ENCODE peak calls at places on chromosomes 7 and 10, in seven cellular contexts. M is transverse colon, Y is A673, E is uterus, P is IMR-90, L is heart right ventricle, B is Panc1. W is an unnamed sample. For H3K4me1, the result is how much of the 10 kb centered on the place peaks cover.

GRCh38 chr10:59513558-59513957 is 151.2 kb upstream of the FAM13C start:
- DNase-seq in M (no peak), Y (peak), E (no peak), P (peak), L (no peak), B (no peak), W (no peak)

GRCh38 chr7:75772081-75773077 is at the start of gene CCL26:
- DNase-seq in M (peak), Y (no peak), E (peak), P (peak), L (peak), B (peak), W (peak)

GRCh38 chr7:22783421-22783820 is 39.2 kb downstream of the TOMM7 start:
- DNase-seq in M (no peak), Y (no peak), E (no peak), P (peak), L (no peak), B (no peak), W (no peak)

GRCh38 chr7:159280008-159280407 is 135.3 kb upstream of the VIPR2 start:
- DNase-seq in M (no peak), Y (no peak), E (no peak), P (no peak), L (no peak), B (no peak), W (no peak)

GRCh38 chr7:87598234-87599009 is 2.3 kb downstream of the ABCB1 start:
- DNase-seq in M (no peak), Y (no peak), E (no peak), P (no peak), L (no peak), B (no peak), W (no peak)

GRCh38 chr7:159197066-159197975 is 52.7 kb upstream of the VIPR2 start:
- DNase-seq in M (peak), Y (peak), E (peak), P (no peak), L (peak), B (no peak), W (no peak)

GRCh38 chr7:73978681-73979563 is 49.1 kb upstream of the ELN start:
- DNase-seq in M (peak), Y (peak), E (peak), P (no peak), L (peak), B (peak), W (peak)

GRCh38 chr10:31318382-31318853 is 598 bp upstream of the ZEB1 start:
- DNase-seq in M (no peak), Y (no peak), E (peak), P (peak), L (peak), B (no peak), W (peak)

GRCh38 chr10:30176182-30176581 is 116.8 kb upstream of the JCAD start:
- DNase-seq in M (no peak), Y (no peak), E (no peak), P (peak), L (no peak), B (no peak), W (no peak)

GRCh38 chr10:115989621-115990020 is 283.4 kb downstream of the GFRA1 start:
- DNase-seq in M (no peak), Y (no peak), E (no peak), P (peak), L (no peak), B (no peak), W (no peak)

GRCh38 chr10:72375585-72375984 is 20.9 kb upstream of the DNAJB12 start:
- DNase-seq in M (no peak), Y (no peak), E (no peak), P (no peak), L (no peak), B (no peak), W (no peak)

GRCh38 chr7:2934211-2934731 is 90.2 kb upstream of the GNA12 start:
- DNase-seq in M (no peak), Y (no peak), E (no peak), P (peak), L (no peak), B (no peak), W (no peak)

GRCh38 chr10:101310528-101311439 is 43.2 kb upstream of the BTRC start:
- DNase-seq in M (no peak), Y (no peak), E (no peak), P (no peak), L (peak), B (no peak), W (peak)

GRCh38 chr10:113661332-113661731 is 2.5 kb downstream of the NRAP start:
- DNase-seq in M (no peak), Y (no peak), E (no peak), P (no peak), L (no peak), B (no peak), W (no peak)

GRCh38 chr10:34319197-34319846 is 495.8 kb downstream of the PARD3 start:
- DNase-seq in M (peak), Y (peak), E (peak), P (peak), L (peak), B (no peak), W (no peak)

GRCh38 chr7:48045205-48045765 is 9.9 kb downstream of the C7orf57 start:
- DNase-seq in M (no peak), Y (no peak), E (no peak), P (no peak), L (no peak), B (no peak), W (no peak)

GRCh38 chr7:42097756-42098155 is 139.3 kb downstream of the GLI3 start:
- DNase-seq in M (no peak), Y (peak), E (no peak), P (peak), L (no peak), B (no peak), W (no peak)

GRCh38 chr7:106201176-106201575 is 83.6 kb downstream of the NAMPT start:
- DNase-seq in M (no peak), Y (no peak), E (no peak), P (no peak), L (no peak), B (no peak), W (no peak)

GRCh38 chr7:98284335-98285036 is 3.0 kb downstream of the BRI3 start:
- DNase-seq in M (peak), Y (no peak), E (peak), P (peak), L (peak), B (no peak), W (peak)

GRCh38 chr10:114548662-114549061 is 109.4 kb downstream of the ABLIM1 start:
- DNase-seq in M (peak), Y (no peak), E (peak), P (peak), L (no peak), B (no peak), W (no peak)

GRCh38 chr10:62661143-62661542 is 143.4 kb upstream of the ADO start:
- DNase-seq in M (no peak), Y (no peak), E (no peak), P (no peak), L (no peak), B (no peak), W (no peak)

GRCh38 chr7:70614237-70614984 is 517.5 kb upstream of the GALNT17 start:
- DNase-seq in M (peak), Y (peak), E (peak), P (peak), L (peak), B (no peak), W (peak)

GRCh38 chr7:104962781-104963180 is 51.2 kb upstream of the KMT2E start:
- DNase-seq in M (no peak), Y (no peak), E (no peak), P (no peak), L (no peak), B (no peak), W (no peak)
- H3K27ac ChIP-seq in M (peak), Y (no peak), E (peak), P (no peak), L (no peak), B (no peak), W (no peak)

DNA sequence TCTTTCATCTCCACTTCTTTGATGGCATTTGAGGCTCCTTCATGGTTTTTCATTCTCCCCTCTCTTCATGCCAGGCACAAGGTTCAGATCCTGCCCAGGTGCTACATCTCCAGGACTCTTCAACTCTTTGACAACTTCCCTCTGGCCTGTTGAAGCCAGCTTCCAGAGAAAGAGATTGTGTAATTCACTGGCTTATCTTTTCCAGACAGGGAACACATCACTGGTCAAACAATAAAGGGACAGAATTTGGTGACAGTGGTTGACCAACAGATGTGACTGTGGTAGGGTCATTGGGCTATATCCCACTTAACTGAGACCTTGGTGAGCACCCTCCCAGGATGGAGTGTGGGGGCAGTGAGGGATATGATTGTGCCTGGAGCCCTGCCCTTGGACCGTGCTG is 111.4 kb upstream of the AGK start:
- DNase-seq in M (no peak), Y (no peak), E (no peak), P (no peak), L (no peak), B (no peak), W (no peak)
- H3K4me1 ChIP-seq in M (under half), Y (under half), E (under half), P (under half), L (under half), B (under half), W (under half)

DNA sequence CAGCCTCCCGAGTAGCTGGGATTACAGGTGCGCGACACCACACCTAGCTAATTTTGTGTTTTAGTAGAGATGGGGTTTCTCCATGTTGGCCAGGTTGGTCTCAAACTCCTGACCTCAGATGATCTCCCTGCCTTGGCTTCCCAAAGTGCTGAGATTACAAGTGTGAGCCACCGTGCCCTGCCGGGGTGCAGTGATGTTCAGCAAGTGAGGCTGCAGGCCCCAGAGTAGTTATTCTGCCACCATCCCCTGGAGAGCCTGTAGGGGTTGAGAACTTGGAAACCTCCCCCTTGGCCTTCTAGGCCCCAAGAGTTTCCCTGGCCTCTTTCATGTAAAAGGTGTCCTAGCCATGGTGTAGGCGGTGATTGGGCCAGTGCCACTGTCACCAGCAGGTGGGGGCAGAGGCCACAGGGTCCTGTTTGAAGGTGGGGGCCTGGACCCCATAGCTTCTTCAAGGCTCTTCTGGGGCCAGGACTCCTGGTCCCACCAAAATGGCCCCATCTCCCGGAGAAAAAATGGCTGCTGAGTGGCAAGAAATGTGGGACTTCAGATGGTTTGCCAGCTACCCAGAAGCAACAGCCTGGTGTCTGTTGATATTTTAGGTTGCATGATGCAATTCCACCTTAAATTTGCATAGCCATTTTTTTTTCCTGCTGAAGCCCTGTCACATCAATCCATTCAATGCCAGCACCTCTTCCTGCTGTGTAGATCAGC is 25.5 kb upstream of the INMT start:
- DNase-seq in M (no peak), Y (no peak), E (no peak), P (no peak), L (no peak), B (no peak), W (no peak)
- TF ChIP-seq CTCF in M (no peak), Y (no peak), E (no peak), P (no peak), L (no peak), B (no peak), W (no peak)

GRCh38 chr10:125162181-125162906 is 2.0 kb upstream of the CTBP2 start:
- DNase-seq in M (no peak), Y (no peak), E (no peak), P (no peak), L (no peak), B (no peak), W (no peak)
- H3K27ac ChIP-seq in M (peak), Y (no peak), E (peak), P (peak), L (peak), B (peak), W (peak)

GRCh38 chr10:80488539-80489066 is 34.5 kb downstream of the TSPAN14 start:
- DNase-seq in M (no peak), Y (no peak), E (no peak), P (no peak), L (no peak), B (no peak), W (no peak)
- H3K4me1 ChIP-seq in M (half or more), Y (under half), E (under half), P (under half), L (half or more), B (under half), W (under half)

GRCh38 chr7:85471312-85471711 is 284.5 kb upstream of the SEMA3D start:
- DNase-seq in M (no peak), Y (no peak), E (no peak), P (peak), L (no peak), B (no peak), W (no peak)
- TF ChIP-seq CTCF in M (no peak), Y (no peak), E (no peak), P (no peak), L (no peak), B (no peak), W (no peak)

GRCh38 chr7:148336411-148336810 is 254.2 kb upstream of the C7orf33 start:
- DNase-seq in M (no peak), Y (no peak), E (no peak), P (no peak), L (no peak), B (no peak), W (no peak)

GRCh38 chr7:148335790-148336189 is 254.8 kb upstream of the C7orf33 start:
- DNase-seq in M (no peak), Y (no peak), E (no peak), P (no peak), L (no peak), B (no peak), W (no peak)

GRCh38 chr7:148337166-148337565 is 253.4 kb upstream of the C7orf33 start:
- DNase-seq in M (no peak), Y (no peak), E (no peak), P (no peak), L (no peak), B (no peak), W (no peak)

GRCh38 chr7:148337995-148338747 is 252.4 kb upstream of the C7orf33 start:
- DNase-seq in M (no peak), Y (no peak), E (no peak), P (no peak), L (no peak), B (no peak), W (no peak)

DNA sequence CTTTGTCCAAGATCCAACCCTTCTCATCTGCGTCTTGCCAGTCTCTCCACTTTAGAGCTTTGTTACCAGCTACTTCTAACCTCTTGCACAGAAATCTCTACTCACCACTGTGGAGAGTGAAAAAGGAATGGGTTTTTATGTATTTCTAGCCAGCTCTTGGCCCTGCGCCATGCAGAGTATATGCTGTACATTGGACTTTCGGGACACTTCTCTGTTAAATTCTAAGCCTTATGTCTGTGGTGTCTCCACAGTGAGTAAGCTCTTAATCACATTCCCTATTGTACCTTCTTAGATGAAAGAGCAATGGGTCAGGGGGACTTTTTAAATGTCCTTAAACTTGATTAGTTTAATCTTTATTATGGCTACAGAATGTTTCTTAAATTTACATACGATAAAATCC is 253.0 kb upstream of the C7orf33 start:
- DNase-seq in M (no peak), Y (no peak), E (no peak), P (no peak), L (no peak), B (no peak), W (no peak)
- H3K27ac ChIP-seq in M (no peak), Y (no peak), E (no peak), P (no peak), L (no peak), B (no peak), W (no peak)

DNA sequence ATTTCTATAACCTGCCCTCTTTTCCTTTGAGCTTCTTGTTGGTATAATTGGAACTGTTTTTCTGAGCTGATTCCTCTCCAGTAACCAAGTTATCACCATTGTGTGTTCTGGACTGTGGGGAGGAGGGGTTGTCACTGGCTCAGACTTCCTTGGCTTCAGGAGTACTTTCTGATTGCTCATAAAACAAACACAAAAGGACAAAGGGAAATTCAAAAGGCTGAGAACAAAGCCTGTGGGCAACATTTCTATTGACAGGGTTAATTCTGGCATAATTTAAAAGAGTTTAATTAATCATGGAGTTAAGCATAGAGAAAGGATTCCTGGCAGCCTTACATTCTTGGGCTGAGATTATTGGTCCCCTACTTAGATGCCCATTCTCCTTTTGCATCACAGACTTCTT is 222.9 kb upstream of the KMT2E start:
- DNase-seq in M (no peak), Y (no peak), E (no peak), P (no peak), L (no peak), B (no peak), W (no peak)
- H3K4me1 ChIP-seq in M (under half), Y (under half), E (under half), P (under half), L (under half), B (under half), W (under half)